ENCODE peak calls at places on chromosomes 7 and 10, in four cellular contexts. O is brain pericyte, W is type B pancreatic cell, A is WERI-Rb-1. V is an unnamed sample.

GRCh38 chr10:14758994-14759664 is 15.6 kb downstream of the FAM107B start:
- DNase-seq in A (no peak), W (no peak), O (no peak), V (peak)

GRCh38 chr7:148854975-148855374 is 29.1 kb downstream of the EZH2 start:
- DNase-seq in O (no peak), A (no peak), W (no peak), V (no peak)

GRCh38 chr7:6170571-6171531 is 101.6 kb downstream of the CYTH3 start:
- DNase-seq in W (no peak), O (no peak), A (peak), V (no peak)

GRCh38 chr7:477626-478220 is 41.9 kb downstream of the PDGFA start:
- DNase-seq in O (no peak), W (no peak), A (peak), V (no peak)

GRCh38 chr7:974172-974571 is 1.2 kb downstream of the COX19 start:
- DNase-seq in W (no peak), O (no peak), A (no peak), V (no peak)

GRCh38 chr7:22823142-22823497 is 471 bp upstream of the TOMM7 start:
- DNase-seq in A (no peak), O (no peak), W (no peak), V (peak)

GRCh38 chr10:17518338-17518737 is 63.9 kb upstream of the ST8SIA6 start:
- DNase-seq in O (no peak), A (no peak), W (no peak), V (no peak)

GRCh38 chr7:99497771-99498545 is 2.1 kb downstream of the ZNF394 start:
- DNase-seq in W (no peak), A (no peak), O (no peak), V (no peak)

GRCh38 chr10:13787015-13787421 is 200.3 kb downstream of the PRPF18 start:
- DNase-seq in O (no peak), A (no peak), W (no peak), V (peak)

V was measured in DMS53.